ENCODE peak calls at places on chromosomes 3 and 15, in six cellular contexts. I, O, N, P, M and F are unnamed samples.

GRCh38 chr3:30471076-30471475 is 135.3 kb upstream of the TGFBR2 start:
- DNase-seq in I (no peak), O (no peak), N (no peak), P (peak), M (no peak), F (no peak)

GRCh38 chr3:15646924-15647511 is 45.5 kb downstream of the BTD start:
- DNase-seq in I (peak), O (peak), N (no peak), P (peak), M (peak), F (peak)

GRCh38 chr3:189569473-189569872 is 61.7 kb upstream of the TP63 start:
- DNase-seq in I (no peak), O (no peak), N (no peak), P (no peak), M (no peak), F (no peak)

GRCh38 chr3:182172534-182172933 is 460.8 kb downstream of the SOX2 start:
- DNase-seq in I (no peak), O (no peak), N (no peak), P (no peak), M (no peak), F (no peak)

GRCh38 chr3:195558602-195559001 is 15.5 kb upstream of the PPP1R2 start:
- DNase-seq in I (no peak), O (no peak), N (peak), P (peak), M (no peak), F (peak)

GRCh38 chr3:87084868-87085267 is 93.9 kb upstream of the VGLL3 start:
- DNase-seq in I (no peak), O (no peak), N (no peak), P (peak), M (no peak), F (peak)

GRCh38 chr15:59281699-59282098 is 75.1 kb downstream of the LDHAL6B start:
- DNase-seq in I (no peak), O (no peak), N (no peak), P (no peak), M (no peak), F (no peak)

GRCh38 chr3:101950985-101951733 is 101.8 kb downstream of the NFKBIZ start:
- DNase-seq in I (no peak), O (no peak), N (no peak), P (no peak), M (no peak), F (peak)

GRCh38 chr3:62718515-62719320 is 156.5 kb downstream of the CADPS start:
- DNase-seq in I (no peak), O (no peak), N (no peak), P (no peak), M (no peak), F (peak)

GRCh38 chr3:174198199-174198598 is 660.9 kb upstream of the NAALADL2 start:
- DNase-seq in I (no peak), O (no peak), N (no peak), P (peak), M (no peak), F (peak)

GRCh38 chr3:151276038-151277027 is 2.0 kb downstream of the P2RY14 start:
- DNase-seq in I (no peak), O (no peak), N (no peak), P (no peak), M (no peak), F (no peak)

GRCh38 chr3:159897331-159898075 is 91.1 kb upstream of the IL12A start:
- DNase-seq in I (no peak), O (no peak), N (no peak), P (peak), M (no peak), F (no peak)

GRCh38 chr3:16132926-16133325 is 41.6 kb upstream of the GALNT15 start:
- DNase-seq in I (no peak), O (no peak), N (no peak), P (peak), M (no peak), F (no peak)

GRCh38 chr15:98853593-98854420 is 153.8 kb downstream of the PGPEP1L start:
- DNase-seq in I (no peak), O (no peak), N (peak), P (no peak), M (no peak), F (peak)

GRCh38 chr3:52227117-52227516 is 1.7 kb upstream of the TLR9 start:
- DNase-seq in I (no peak), O (no peak), N (no peak), P (no peak), M (no peak), F (no peak)

GRCh38 chr15:55707985-55708384 is 35.0 kb downstream of the PRTG start:
- DNase-seq in I (no peak), O (no peak), N (no peak), P (no peak), M (no peak), F (no peak)

GRCh38 chr15:74964794-74965193 is 8.2 kb upstream of the RPP25 start:
- DNase-seq in I (no peak), O (no peak), N (no peak), P (peak), M (no peak), F (peak)

GRCh38 chr3:166630190-166630589 is 749.9 kb downstream of the ZBBX start:
- DNase-seq in I (no peak), O (no peak), N (no peak), P (no peak), M (no peak), F (no peak)

GRCh38 chr3:172065534-172065933 is 26.2 kb downstream of the FNDC3B start:
- DNase-seq in I (no peak), O (no peak), N (no peak), P (peak), M (no peak), F (no peak)

GRCh38 chr3:186519021-186519658 is 25.0 kb downstream of the CRYGS start:
- DNase-seq in I (no peak), O (no peak), N (no peak), P (no peak), M (no peak), F (no peak)

GRCh38 chr15:81293728-81294500 is 30.0 kb downstream of the STARD5 start:
- DNase-seq in I (no peak), O (no peak), N (no peak), P (no peak), M (no peak), F (no peak)

GRCh38 chr3:51350751-51351150 is 34.3 kb upstream of the MANF start:
- DNase-seq in I (no peak), O (no peak), N (no peak), P (no peak), M (no peak), F (no peak)

GRCh38 chr3:102514241-102514640 is 79.4 kb downstream of the ZPLD1 start:
- DNase-seq in I (no peak), O (no peak), N (no peak), P (no peak), M (no peak), F (no peak)

GRCh38 chr3:73101916-73102315 is 40.5 kb downstream of the EBLN2 start:
- DNase-seq in I (no peak), O (no peak), N (no peak), P (no peak), M (no peak), F (no peak)

GRCh38 chr15:59644757-59645156 is 12.6 kb downstream of the GTF2A2 start:
- DNase-seq in I (no peak), O (no peak), N (no peak), P (peak), M (no peak), F (peak)

GRCh38 chr3:133283958-133284807 is 115.7 kb upstream of the BFSP2 start:
- DNase-seq in I (peak), O (no peak), N (no peak), P (peak), M (no peak), F (no peak)

GRCh38 chr3:160434071-160434470 is 15.5 kb downstream of the TRIM59 start:
- DNase-seq in I (no peak), O (no peak), N (peak), P (peak), M (no peak), F (no peak)

DNA sequence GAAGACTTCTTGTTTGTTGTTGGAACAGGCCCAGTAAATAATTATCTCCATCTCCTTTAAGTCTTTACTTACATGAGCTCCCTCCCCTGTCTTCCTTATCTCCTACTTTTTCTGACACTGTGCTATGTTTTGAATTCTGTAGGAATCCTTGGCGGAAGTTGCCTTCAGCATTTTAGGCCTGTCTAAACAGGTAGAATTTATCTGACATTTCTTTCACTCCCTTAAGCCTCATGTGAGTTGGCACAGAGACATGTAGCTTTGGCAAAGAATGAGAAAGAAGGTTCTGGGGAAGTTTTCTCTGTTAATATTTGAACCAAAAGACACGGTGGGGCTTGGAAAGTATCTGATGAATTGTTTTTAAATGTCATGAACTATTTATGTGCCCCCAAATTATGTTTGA is 8.1 kb downstream of the MCTP2 start:
- DNase-seq in I (no peak), O (no peak), N (no peak), P (no peak), M (no peak), F (peak)
- H3K4me3 ChIP-seq in I (no peak), O (no peak), N (no peak), P (no peak), M (no peak), F (no peak)

GRCh38 chr15:69666921-69667811 is 214.5 kb downstream of the RPLP1 start:
- DNase-seq in I (no peak), O (no peak), N (no peak), P (no peak), M (no peak), F (no peak)
- H3K4me3 ChIP-seq in I (no peak), O (no peak), N (no peak), P (no peak), M (no peak), F (no peak)

DNA sequence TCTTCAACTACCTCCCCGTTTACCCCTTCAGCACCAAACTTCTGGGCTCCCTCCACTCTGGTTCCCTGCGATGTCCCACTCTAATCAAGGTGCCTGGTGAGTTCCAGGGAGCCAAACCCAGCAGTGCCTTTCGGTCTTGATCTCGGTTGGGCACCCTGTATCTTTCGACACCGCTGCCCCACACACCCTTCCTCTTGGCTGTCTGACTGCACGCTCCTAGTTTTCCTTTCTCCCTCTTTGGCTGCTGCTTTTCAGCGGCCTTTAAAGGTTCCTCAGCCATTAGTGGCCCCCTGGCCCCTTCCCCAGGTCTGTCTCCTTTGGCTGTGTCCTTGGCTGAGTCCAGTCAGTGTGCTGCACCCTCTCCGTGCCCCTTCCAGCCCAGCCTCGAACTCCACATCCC is 784 bp downstream of the TTLL3 start:
- DNase-seq in I (no peak), O (no peak), N (no peak), P (no peak), M (no peak), F (no peak)
- H3K4me3 ChIP-seq in I (peak), O (peak), N (no peak), P (no peak), M (peak), F (peak)

GRCh38 chr3:71304684-71305083 is 278.8 kb downstream of the FOXP1 start:
- DNase-seq in I (no peak), O (peak), N (peak), P (peak), M (no peak), F (peak)
- H3K4me3 ChIP-seq in I (no peak), O (peak), N (peak), P (peak), M (no peak), F (no peak)

GRCh38 chr3:185268194-185268809 is 14.5 kb upstream of the EHHADH start:
- DNase-seq in I (no peak), O (no peak), N (no peak), P (no peak), M (no peak), F (no peak)
- H3K4me3 ChIP-seq in I (no peak), O (no peak), N (no peak), P (no peak), M (no peak), F (no peak)

DNA sequence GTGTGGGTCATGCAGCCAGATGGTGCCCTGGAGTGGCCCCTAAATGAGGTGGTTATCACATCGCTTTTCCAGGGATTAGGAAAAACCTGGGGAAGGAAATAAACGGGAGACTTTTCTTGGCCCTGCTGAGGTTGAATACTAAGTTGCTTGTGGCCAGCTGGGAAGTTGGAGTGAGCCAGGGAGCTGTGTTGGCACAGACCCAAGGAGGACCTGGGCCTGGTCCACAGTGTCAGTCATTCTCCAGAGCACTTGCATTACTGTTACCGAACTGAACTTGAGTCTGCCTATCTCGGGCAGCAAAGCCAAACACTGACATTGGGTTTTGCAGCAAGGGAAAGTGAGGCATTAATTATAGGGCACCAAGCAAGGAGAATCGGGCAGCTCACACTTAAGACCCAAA is 339.0 kb downstream of the GABRB3 start:
- DNase-seq in I (no peak), O (no peak), N (no peak), P (no peak), M (no peak), F (no peak)
- H3K4me3 ChIP-seq in I (no peak), O (no peak), N (no peak), P (no peak), M (no peak), F (no peak)